ENCODE peak calls at places on chromosomes 6 and 20, in seven cellular contexts. J is IMR-90, R is adrenal gland, O is right lobe of liver, T is HCT116, M is A549, U is heart left ventricle. V is an unnamed sample.

GRCh38 chr6:111483736-111484654 is 977 bp upstream of the REV3L start:
- DNase-seq in T (peak), R (peak), J (peak), O (peak), M (peak), U (peak), V (peak)

GRCh38 chr6:4936681-4937041 is 67.2 kb downstream of the RPP40 start:
- DNase-seq in M (peak), R (peak), J (peak), T (no peak), U (no peak), O (no peak), V (no peak)

GRCh38 chr6:135090819-135091218 is 36.2 kb upstream of the HBS1L start:
- DNase-seq in J (no peak), O (no peak), M (no peak), R (no peak), U (no peak), T (no peak), V (no peak)

GRCh38 chr20:35145141-35145564 is 2.0 kb downstream of the EDEM2 start:
- DNase-seq in M (peak), R (no peak), O (no peak), T (peak), J (peak), U (no peak), V (no peak)

GRCh38 chr20:23150304-23151007 is 64.3 kb upstream of the CD93 start:
- DNase-seq in O (no peak), M (no peak), R (peak), J (no peak), U (no peak), T (no peak), V (no peak)

GRCh38 chr6:20953019-20953418 is 418.8 kb downstream of the CDKAL1 start:
- DNase-seq in T (no peak), U (no peak), M (no peak), R (no peak), J (no peak), O (no peak), V (no peak)

GRCh38 chr6:3251462-3252314 is 7.1 kb upstream of the PSMG4 start:
- DNase-seq in T (peak), O (peak), M (peak), R (peak), J (peak), U (peak), V (peak)

GRCh38 chr6:132764370-132764769 is 6.7 kb upstream of the VNN2 start:
- DNase-seq in U (no peak), O (peak), R (peak), M (peak), T (no peak), J (peak), V (no peak)

GRCh38 chr6:72132425-72132824 is 246.1 kb downstream of the RIMS1 start:
- DNase-seq in R (no peak), T (no peak), J (no peak), U (no peak), O (no peak), M (no peak), V (no peak)

GRCh38 chr6:67889682-67889995 is 745.4 kb upstream of the ADGRB3 start:
- DNase-seq in M (no peak), J (no peak), R (no peak), O (no peak), U (no peak), T (no peak), V (no peak)

GRCh38 chr6:170298688-170299087 is 7.8 kb upstream of the DLL1 start:
- DNase-seq in U (no peak), O (no peak), M (no peak), J (no peak), R (no peak), T (no peak), V (no peak)

GRCh38 chr20:8330785-8331699 is 199.0 kb downstream of the PLCB1 start:
- DNase-seq in J (no peak), U (no peak), R (no peak), M (no peak), O (no peak), T (no peak), V (no peak)

GRCh38 chr20:8322654-8323053 is 190.6 kb downstream of the PLCB1 start:
- DNase-seq in M (no peak), O (no peak), R (no peak), T (no peak), U (no peak), J (no peak), V (no peak)

GRCh38 chr20:8326899-8327298 is 194.8 kb downstream of the PLCB1 start:
- DNase-seq in R (no peak), J (no peak), U (no peak), M (no peak), T (no peak), O (no peak), V (no peak)

GRCh38 chr20:8330316-8330784 is 198.3 kb downstream of the PLCB1 start:
- DNase-seq in U (no peak), O (no peak), R (no peak), J (no peak), M (no peak), T (no peak), V (no peak)

DNA sequence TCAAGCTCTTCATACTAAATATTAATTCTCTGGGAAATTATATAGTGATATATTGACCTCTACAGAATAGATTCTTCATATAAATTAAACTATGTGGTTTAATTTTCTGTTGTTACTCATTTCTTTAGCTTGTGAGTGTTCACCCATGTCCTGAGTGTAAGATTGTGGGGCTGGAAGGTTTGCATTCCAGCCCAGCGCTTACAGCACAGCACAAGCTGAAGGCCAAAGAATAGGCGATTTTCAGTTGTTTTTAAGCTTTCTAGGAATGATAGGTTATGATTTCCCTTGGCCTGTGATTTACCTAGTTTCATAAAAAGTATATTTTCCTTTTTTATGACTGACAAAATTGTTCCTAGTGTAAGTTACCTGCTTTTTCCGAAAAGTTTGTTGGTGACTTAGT is 194.1 kb downstream of the PLCB1 start:
- DNase-seq in R (no peak), M (no peak), O (no peak), T (no peak), U (no peak), J (no peak), V (no peak)
- TF ChIP-seq POLR2A in R (no peak), M (no peak), O (no peak), T (no peak), U (no peak), J (no peak), V (no peak)

DNA sequence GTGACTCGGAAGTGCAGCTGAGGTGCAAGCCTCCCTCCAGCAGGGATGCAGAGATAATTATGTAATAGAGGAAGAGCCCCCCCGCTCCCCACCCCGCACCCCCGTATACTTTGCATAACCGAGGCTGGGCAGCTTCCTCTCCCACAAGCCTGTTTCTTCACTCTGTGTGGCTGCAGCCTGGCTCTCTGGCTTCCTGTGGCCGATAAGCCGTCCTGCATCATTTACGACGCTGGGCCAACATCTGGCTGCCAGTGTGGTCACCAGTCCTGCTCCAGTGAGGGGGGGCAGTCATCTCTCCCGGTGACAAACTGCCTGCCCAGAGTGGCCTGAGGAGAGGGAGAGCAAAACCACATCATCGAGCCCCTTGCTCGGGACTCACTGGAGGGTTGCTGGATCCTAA is 59.2 kb downstream of the RBM38 start:
- DNase-seq in M (no peak), T (no peak), J (peak), R (peak), O (peak), U (peak), V (peak)
- H3K4me3 ChIP-seq in M (no peak), T (no peak), J (no peak), R (no peak), O (no peak), U (no peak), V (peak)

DNA sequence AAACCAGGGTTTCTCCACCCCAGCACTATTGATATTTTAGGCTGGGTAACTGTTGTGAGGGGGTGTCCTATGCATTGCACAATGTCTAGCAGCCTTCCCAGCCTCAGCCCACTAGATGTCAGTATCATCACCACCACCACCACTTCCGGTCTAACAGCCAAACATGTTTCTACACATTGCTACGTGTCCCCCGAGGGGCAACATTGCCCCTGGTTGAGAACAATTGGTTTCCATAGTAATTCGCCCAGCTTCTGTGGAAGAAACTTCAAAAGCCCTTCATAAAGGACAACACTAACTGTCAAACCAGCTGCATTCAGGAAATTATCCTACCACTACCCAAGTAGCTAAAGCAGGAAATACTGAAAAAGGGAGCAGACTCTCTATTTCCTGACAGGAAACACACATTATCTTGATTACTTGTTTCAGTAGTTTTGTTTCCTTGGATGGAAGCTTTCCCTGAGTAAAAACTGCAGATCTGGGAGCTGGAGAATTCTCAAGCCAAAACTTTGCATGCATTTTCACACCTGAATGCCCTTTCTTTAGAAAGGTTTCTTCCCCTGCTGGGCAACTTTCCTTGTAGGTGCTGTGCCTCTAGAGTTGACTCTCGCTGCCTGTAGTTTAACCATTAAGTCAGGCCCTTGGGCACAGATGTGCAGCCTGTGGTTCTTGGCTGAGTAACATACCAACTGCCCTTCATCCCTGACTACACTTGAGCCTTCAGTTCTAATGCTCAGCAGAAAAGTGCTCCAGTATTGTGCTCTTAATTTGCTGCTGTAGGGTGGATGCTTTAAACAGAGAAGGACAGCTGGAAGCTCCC is 23.6 kb downstream of the PKHD1 start:
- DNase-seq in J (peak), O (peak), T (peak), M (peak), U (no peak), R (peak), V (no peak)
- TF ChIP-seq POLR2A in J (no peak), O (no peak), T (no peak), M (no peak), U (no peak), R (no peak), V (no peak)

DNA sequence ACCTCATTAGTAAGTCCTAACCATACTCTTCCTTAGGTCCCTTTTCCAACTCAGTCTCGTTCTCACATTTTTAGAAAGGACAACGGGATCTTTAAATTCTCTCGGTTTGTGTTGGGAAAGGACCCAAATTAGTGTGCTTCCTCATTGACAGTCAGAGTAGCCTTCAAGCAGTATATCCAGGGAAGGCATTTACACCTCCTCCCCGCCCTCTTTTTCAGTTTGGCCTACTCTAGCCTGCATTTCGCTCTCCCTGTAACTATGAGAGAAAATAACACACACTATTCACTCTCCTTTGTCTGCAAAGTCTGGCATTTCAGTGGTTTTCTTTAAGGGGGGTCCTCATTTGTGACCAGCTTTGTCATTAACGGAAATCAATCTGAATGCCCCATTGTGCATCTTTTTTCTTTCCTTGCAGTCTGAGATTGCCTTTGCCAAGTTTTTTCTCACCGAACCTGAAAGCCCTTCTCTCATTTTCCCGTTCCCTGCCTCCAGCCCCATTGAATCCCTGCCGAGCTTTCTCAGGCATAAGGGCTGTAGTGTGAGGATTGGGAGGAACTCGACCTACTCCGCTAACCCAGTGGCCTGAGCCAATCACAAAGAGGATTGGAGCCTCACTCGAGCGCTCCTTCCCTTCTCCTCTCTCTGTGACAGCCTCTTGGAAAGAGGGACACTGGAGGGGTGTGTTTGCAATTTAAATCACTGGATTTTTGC is 400 bp upstream of the FABP7 start:
- DNase-seq in R (no peak), T (no peak), J (no peak), O (no peak), U (no peak), M (no peak), V (no peak)
- H3K4me3 ChIP-seq in R (no peak), T (no peak), J (no peak), O (no peak), U (no peak), M (no peak), V (no peak)

GRCh38 chr20:297925-298754 is 770 bp downstream of the ZCCHC3 start:
- DNase-seq in R (peak), T (no peak), J (peak), U (peak), O (peak), M (peak), V (peak)
- TF ChIP-seq POLR2A in R (peak), T (peak), J (no peak), U (peak), O (no peak), M (peak), V (peak)

V was measured in spleen.